ENCODE peak calls at places on chromosomes 16 and 17, in ten cellular contexts. F is bronchial epithelial cell, Y is NB4, Q is cardiac muscle cell, I is AG04449, D is endodermal cell, V is AG10803, P is GM12865, W is thyroid gland, R is fibroblast of lung. Z is an unnamed sample.

GRCh38 chr17:58120195-58120822 is 27.9 kb upstream of the OR4D1 start:
- DNase-seq in F (peak; percentile 58), Y (peak; percentile 73), Q (peak; percentile 74), I (no peak), D (peak; percentile 92), V (peak; percentile 55), P (peak; percentile 66), W (peak; percentile 46), R (peak; percentile 70), Z (peak; percentile 64)

GRCh38 chr17:63033142-63033541 is 67.1 kb downstream of the TANC2 start:
- DNase-seq in F (no peak), Y (no peak), Q (no peak), I (no peak), D (peak; percentile 57), V (no peak), P (no peak), W (no peak), R (no peak), Z (no peak)

GRCh38 chr17:35788504-35788998 is 6.9 kb downstream of the MMP28 start:
- DNase-seq in F (peak; percentile 98), Y (no peak), Q (peak; percentile 72), I (no peak), D (no peak), V (peak; percentile 80), P (no peak), W (peak; percentile 23), R (peak; percentile 94), Z (no peak)

GRCh38 chr17:55654821-55655220 is 67.8 kb downstream of the TMEM100 start:
- DNase-seq in F (no peak), Y (no peak), Q (no peak), I (no peak), D (no peak), V (no peak), P (no peak), W (no peak), R (peak; percentile 15), Z (no peak)

GRCh38 chr16:450800-451512 is 25.5 kb downstream of the RAB11FIP3 start:
- DNase-seq in F (no peak), Y (no peak), Q (no peak), I (no peak), D (no peak), V (no peak), P (no peak), W (peak; percentile 17), R (no peak), Z (no peak)

GRCh38 chr16:83995756-83996155 is 27.7 kb downstream of the NECAB2 start:
- DNase-seq in F (peak; percentile 34), Y (no peak), Q (peak; percentile 14), I (no peak), D (peak; percentile 76), V (no peak), P (peak; percentile 10), W (peak; percentile 48), R (peak; percentile 8), Z (peak; percentile 25)

GRCh38 chr17:3594056-3594810 is 15.0 kb downstream of the TRPV1 start:
- DNase-seq in F (peak; percentile 20), Y (no peak), Q (peak; percentile 83), I (no peak), D (peak; percentile 63), V (peak; percentile 34), P (no peak), W (peak; percentile 62), R (peak; percentile 55), Z (no peak)

GRCh38 chr17:10144976-10145375 is 53.4 kb downstream of the GAS7 start:
- DNase-seq in F (no peak), Y (no peak), Q (no peak), I (no peak), D (no peak), V (no peak), P (no peak), W (no peak), R (no peak), Z (no peak)

GRCh38 chr16:11389631-11390565 is 44.6 kb downstream of the RMI2 start:
- DNase-seq in F (no peak), Y (no peak), Q (no peak), I (no peak), D (peak; percentile 42), V (no peak), P (no peak), W (no peak), R (no peak), Z (no peak)

GRCh38 chr17:82105882-82106696 is 8.1 kb upstream of the FASN start:
- DNase-seq in F (peak; percentile 76), Y (peak; percentile 93), Q (peak; percentile 58), I (no peak), D (peak; percentile 98), V (peak; percentile 39), P (peak; percentile 91), W (peak; percentile 51), R (peak; percentile 48), Z (peak; percentile 71)

GRCh38 chr17:54426287-54426886 is 474.3 kb upstream of the TOM1L1 start:
- DNase-seq in F (peak; percentile 55), Y (peak; percentile 44), Q (no peak), I (no peak), D (peak; percentile 60), V (no peak), P (peak; percentile 10), W (no peak), R (no peak), Z (no peak)

GRCh38 chr16:87099001-87099740 is 218.0 kb downstream of the C16orf95 start:
- DNase-seq in F (no peak), Y (no peak), Q (no peak), I (no peak), D (no peak), V (no peak), P (no peak), W (no peak), R (no peak), Z (peak; percentile 81)
- H3K4me3 ChIP-seq in F (no peak overlapping the region), Y (no peak overlapping the region), Q (no peak overlapping the region), I (no peak overlapping the region), D (no peak overlapping the region), V (no peak overlapping the region), P (no peak overlapping the region), W (no peak overlapping the region), R (no peak overlapping the region), Z (no peak overlapping the region)

GRCh38 chr16:6032438-6032837 is 934.8 kb upstream of the EEF2KMT start:
- DNase-seq in F (no peak), Y (no peak), Q (no peak), I (no peak), D (no peak), V (no peak), P (no peak), W (no peak), R (no peak), Z (no peak)
- TF ChIP-seq CTCF in F (no peak), Y (no peak), Q (no peak), I (no peak), D (no peak), V (no peak), P (no peak), W (no peak), R (no peak), Z (no peak)

GRCh38 chr17:75063201-75063600 is 16.2 kb downstream of the KCTD2 start:
- DNase-seq in F (no peak), Y (no peak), Q (no peak), I (no peak), D (no peak), V (no peak), P (no peak), W (no peak), R (no peak), Z (no peak)

GRCh38 chr17:75059369-75060345 is 12.6 kb downstream of the KCTD2 start:
- DNase-seq in F (peak; percentile 43), Y (peak; percentile 43), Q (peak; percentile 75), I (no peak), D (no peak), V (peak; percentile 87), P (no peak), W (peak; percentile 71), R (peak; percentile 84), Z (no peak)

GRCh38 chr17:75061055-75061438 is 14.0 kb downstream of the KCTD2 start:
- DNase-seq in F (no peak), Y (no peak), Q (no peak), I (no peak), D (no peak), V (no peak), P (no peak), W (no peak), R (no peak), Z (no peak)

GRCh38 chr17:75061618-75062017 is 14.6 kb downstream of the KCTD2 start:
- DNase-seq in F (no peak), Y (no peak), Q (no peak), I (no peak), D (no peak), V (no peak), P (no peak), W (no peak), R (no peak), Z (no peak)

GRCh38 chr17:75060434-75061054 is 13.5 kb downstream of the KCTD2 start:
- DNase-seq in F (no peak), Y (no peak), Q (no peak), I (no peak), D (no peak), V (no peak), P (no peak), W (peak; percentile 91), R (no peak), Z (no peak)
- H3K4me3 ChIP-seq in F (no peak overlapping the region), Y (no peak overlapping the region), Q (no peak overlapping the region), I (no peak overlapping the region), D (no peak overlapping the region), V (no peak overlapping the region), P (no peak overlapping the region), W (no peak overlapping the region), R (no peak overlapping the region), Z (no peak overlapping the region)

GRCh38 chr16:28822520-28823290 is at the start of gene ATXN2L:
- DNase-seq in F (peak; percentile 79), Y (peak; percentile 97), Q (peak; percentile 99), I (peak; percentile 72), D (peak; percentile 94), V (peak; percentile 97), P (peak; percentile 99), W (peak; percentile 95), R (peak; percentile 97), Z (peak; percentile 95)

GRCh38 chr16:28823719-28824547 is 1.1 kb downstream of the ATXN2L start:
- DNase-seq in F (peak; percentile 88), Y (peak; percentile 99), Q (peak; percentile 99), I (peak; percentile 90), D (peak; percentile 99), V (peak; percentile 98), P (peak; percentile 99), W (peak; percentile 98), R (peak; percentile 98), Z (peak; percentile 95)

GRCh38 chr16:28824548-28824973 is 1.8 kb downstream of the ATXN2L start:
- DNase-seq in F (no peak), Y (no peak), Q (no peak), I (no peak), D (no peak), V (no peak), P (no peak), W (no peak), R (no peak), Z (no peak)

GRCh38 chr16:28823291-28823718 is 506 bp downstream of the ATXN2L start:
- DNase-seq in F (no peak), Y (no peak), Q (no peak), I (no peak), D (no peak), V (no peak), P (no peak), W (no peak), R (no peak), Z (no peak)

DNA sequence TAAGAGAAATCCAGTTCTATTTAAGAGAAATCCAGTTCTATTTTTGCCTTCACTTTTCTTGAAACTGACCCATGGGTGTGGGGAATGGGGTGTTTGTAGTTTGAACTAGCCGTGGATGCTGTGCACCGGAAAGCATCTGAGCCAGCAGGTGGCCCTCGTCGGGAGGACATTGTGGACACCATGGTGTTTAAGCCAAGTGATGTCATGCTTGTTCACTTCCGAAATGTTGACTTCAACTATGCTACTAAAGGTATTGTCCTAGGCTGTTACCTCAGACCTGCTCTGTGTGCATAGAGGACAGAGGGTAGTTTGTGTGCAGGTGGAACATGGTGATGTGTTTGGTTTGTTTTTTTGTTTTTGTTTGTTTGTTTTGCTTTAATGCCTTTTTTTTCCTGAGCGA is 3.3 kb downstream of the ATXN2L start:
- DNase-seq in F (peak; percentile 50), Y (no peak), Q (peak; percentile 17), I (no peak), D (no peak), V (no peak), P (no peak), W (no peak), R (no peak), Z (no peak)
- TF ChIP-seq CTCF in F (peak; percentile 52), Y (no peak), Q (no peak), I (no peak), D (no peak), V (peak; percentile 19), P (no peak), W (no peak), R (peak; percentile 16), Z (no peak)